ENCODE peak calls at places on chromosome 10, in seven cellular contexts. C is heart left ventricle, S is H54, A is A549, O is body of pancreas, N is upper lobe of left lung, G is uterus. F is an unnamed sample.

GRCh38 chr10:69465457-69466157 is 14.3 kb downstream of the TSPAN15 start:
- DNase-seq in O (no peak), N (no peak), G (no peak), C (no peak), S (no peak), A (no peak), F (no peak)

GRCh38 chr10:13913890-13914289 is 327.1 kb downstream of the PRPF18 start:
- DNase-seq in C (no peak), O (no peak), N (peak), A (no peak), G (no peak), S (no peak), F (no peak)

GRCh38 chr10:101749511-101750016 is 26.4 kb downstream of the FGF8 start:
- DNase-seq in N (no peak), A (no peak), O (no peak), G (no peak), C (no peak), S (no peak), F (no peak)

GRCh38 chr10:5043716-5044115 is 40.1 kb upstream of the AKR1C2 start:
- DNase-seq in A (no peak), S (no peak), N (peak), C (no peak), G (no peak), O (peak), F (no peak)

GRCh38 chr10:59362184-59362966 is at the start of gene FAM13C:
- DNase-seq in S (peak), C (peak), A (peak), N (peak), O (peak), G (peak), F (peak)

GRCh38 chr10:55500931-55501559 is 700.0 kb upstream of the PCDH15 start:
- DNase-seq in S (no peak), N (no peak), G (no peak), O (peak), A (peak), C (no peak), F (no peak)

GRCh38 chr10:127851661-127852205 is 41.0 kb downstream of the CLRN3 start:
- DNase-seq in N (no peak), A (no peak), G (no peak), O (no peak), S (no peak), C (no peak), F (no peak)

GRCh38 chr10:78805176-78805575 is 263.6 kb upstream of the ZMIZ1 start:
- DNase-seq in O (peak), A (peak), S (no peak), G (peak), C (peak), N (peak), F (peak)

GRCh38 chr10:8738987-8739386 is 684.5 kb downstream of the GATA3 start:
- DNase-seq in S (no peak), G (no peak), A (no peak), N (no peak), C (no peak), O (no peak), F (no peak)

GRCh38 chr10:119272736-119273135 is 65.4 kb downstream of the GRK5 start:
- DNase-seq in G (no peak), A (no peak), N (no peak), C (no peak), O (no peak), S (no peak), F (no peak)

GRCh38 chr10:75502389-75502788 is 71.0 kb downstream of the LRMDA start:
- DNase-seq in C (no peak), G (no peak), O (no peak), S (no peak), A (no peak), N (no peak), F (no peak)

GRCh38 chr10:75430000-75430763 is 1.2 kb upstream of the LRMDA start:
- DNase-seq in N (peak), O (peak), G (peak), A (peak), S (no peak), C (peak), F (peak)

GRCh38 chr10:11177926-11178453 is 160.3 kb downstream of the CELF2 start:
- DNase-seq in S (no peak), G (no peak), N (no peak), C (no peak), O (no peak), A (no peak), F (no peak)

GRCh38 chr10:11176746-11177145 is 159.1 kb downstream of the CELF2 start:
- DNase-seq in N (no peak), S (no peak), G (no peak), A (no peak), C (no peak), O (no peak), F (no peak)

GRCh38 chr10:11173062-11173461 is 155.4 kb downstream of the CELF2 start:
- DNase-seq in A (no peak), O (no peak), G (no peak), N (no peak), S (no peak), C (no peak), F (no peak)

GRCh38 chr10:11178606-11179221 is 161.0 kb downstream of the CELF2 start:
- DNase-seq in A (no peak), O (peak), S (no peak), C (peak), G (no peak), N (peak), F (peak)

GRCh38 chr10:11175823-11176243 is 158.2 kb downstream of the CELF2 start:
- DNase-seq in A (no peak), C (no peak), S (no peak), N (peak), G (no peak), O (no peak), F (no peak)
- TF ChIP-seq POLR2A in A (no peak), C (no peak), S (no peak), N (no peak), G (no peak), O (peak), F (no peak)

DNA sequence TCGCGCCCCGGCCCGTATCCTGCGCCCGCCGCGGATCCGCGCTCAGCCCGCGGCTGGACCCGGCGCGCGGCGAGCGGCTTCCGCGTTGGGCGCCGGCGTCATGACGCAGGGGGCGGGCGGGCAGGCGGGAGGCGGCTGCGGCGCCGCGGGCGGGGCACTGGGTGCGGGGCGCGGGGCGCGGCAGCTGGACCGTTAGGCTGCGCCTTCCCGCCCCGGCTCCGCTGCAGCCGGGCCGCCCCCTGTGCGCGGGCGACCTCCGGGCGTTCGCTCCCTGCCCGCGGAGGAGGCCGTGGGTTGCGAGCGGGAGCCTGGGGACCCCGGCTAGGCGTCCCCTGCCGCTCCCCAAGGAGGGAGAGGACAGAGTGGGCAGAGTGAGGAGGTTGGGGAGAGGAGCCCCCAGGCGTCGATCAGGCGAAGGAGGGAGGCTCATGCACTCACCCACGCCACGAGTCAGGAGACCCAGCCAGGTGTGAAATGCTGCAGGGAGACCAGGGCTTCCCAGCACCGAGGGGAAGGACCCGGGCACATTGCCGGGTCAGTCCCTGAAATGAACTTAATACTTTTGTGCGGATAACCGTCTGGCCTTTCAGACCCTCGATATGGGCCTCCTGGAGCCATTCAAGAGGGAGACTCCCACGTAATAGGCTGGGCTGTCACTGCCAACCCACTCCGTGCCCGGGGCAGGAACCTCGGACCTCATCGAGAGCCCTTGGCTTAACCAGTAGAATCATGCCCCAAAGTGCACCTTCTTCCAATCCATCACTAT is at the start of gene PIP4K2A:
- DNase-seq in G (peak), O (peak), C (peak), S (peak), N (peak), A (peak), F (peak)
- TF ChIP-seq POLR2A in G (peak), O (no peak), C (peak), S (peak), N (no peak), A (peak), F (no peak)

DNA sequence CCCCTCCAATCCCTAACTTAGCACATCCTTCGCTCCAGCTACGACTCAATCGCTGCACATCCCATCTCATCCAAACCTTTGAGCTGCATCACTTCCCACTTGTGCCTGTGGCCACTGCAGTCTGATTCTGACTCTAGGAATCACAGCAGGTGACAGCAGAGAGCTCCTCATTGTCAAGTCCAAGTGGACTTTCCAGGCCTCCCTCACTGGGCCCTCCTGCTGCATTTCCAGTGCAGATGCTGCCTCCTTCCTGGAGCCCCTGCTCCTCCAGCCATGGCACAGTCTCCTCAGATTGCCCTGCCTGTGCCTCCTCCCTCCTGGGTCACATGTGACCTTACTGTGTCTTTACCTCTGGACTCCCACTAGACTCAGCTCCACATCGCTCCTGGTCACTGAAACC is 157.3 kb downstream of the USP6NL start:
- DNase-seq in C (no peak), N (no peak), S (no peak), G (no peak), O (no peak), A (no peak), F (no peak)
- TF ChIP-seq POLR2A in C (no peak), N (no peak), S (no peak), G (no peak), O (no peak), A (no peak), F (no peak)

GRCh38 chr10:30441974-30442606 is 8.1 kb downstream of the MAP3K8 start:
- DNase-seq in O (no peak), S (no peak), N (no peak), G (no peak), C (no peak), A (no peak), F (no peak)

GRCh38 chr10:30439931-30440330 is 5.9 kb downstream of the MAP3K8 start:
- DNase-seq in S (no peak), O (no peak), C (no peak), G (no peak), A (no peak), N (no peak), F (no peak)

GRCh38 chr10:30445716-30446115 is 11.7 kb downstream of the MAP3K8 start:
- DNase-seq in N (no peak), G (no peak), A (no peak), O (no peak), C (no peak), S (no peak), F (no peak)

GRCh38 chr10:30447125-30447799 is 13.3 kb downstream of the MAP3K8 start:
- DNase-seq in C (no peak), O (no peak), S (no peak), A (no peak), G (no peak), N (no peak), F (no peak)

GRCh38 chr10:30443049-30443448 is 9.1 kb downstream of the MAP3K8 start:
- DNase-seq in N (no peak), C (no peak), G (no peak), S (no peak), A (no peak), O (no peak), F (no peak)
- TF ChIP-seq POLR2A in N (no peak), C (no peak), G (no peak), S (no peak), A (no peak), O (no peak), F (no peak)

GRCh38 chr10:32378371-32379301 is 31.7 kb upstream of the EPC1 start:
- DNase-seq in C (peak), A (peak), G (peak), N (peak), O (peak), S (peak), F (peak)
- TF ChIP-seq POLR2A in C (peak), A (no peak), G (peak), N (peak), O (peak), S (peak), F (no peak)

DNA sequence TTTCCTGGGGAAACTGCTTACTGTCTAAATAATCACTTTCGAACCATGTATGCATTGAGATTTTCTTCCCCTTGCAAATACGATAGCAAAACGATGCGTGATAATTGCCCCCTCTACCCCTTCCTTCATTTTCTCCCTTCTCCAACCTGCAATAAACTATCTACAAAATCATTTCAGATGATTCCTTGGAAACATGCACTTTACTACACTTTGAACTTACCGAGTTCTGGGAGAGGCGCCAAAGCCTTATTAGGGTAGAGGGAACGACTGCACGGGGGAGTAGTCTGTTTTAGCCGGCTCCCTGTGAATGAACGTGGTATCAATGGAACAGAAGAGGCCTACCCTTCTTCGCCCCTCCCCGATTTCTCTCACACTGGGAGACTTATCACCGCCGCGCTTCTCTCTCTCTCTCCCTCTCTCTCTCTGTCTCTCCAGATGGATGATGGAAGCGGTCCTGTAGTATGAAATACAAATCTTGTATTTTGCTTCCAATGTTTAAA is at the start of gene FGFBP3:
- DNase-seq in O (peak), C (no peak), A (peak), G (peak), S (no peak), N (no peak), F (peak)
- TF ChIP-seq POLR2A in O (no peak), C (no peak), A (no peak), G (no peak), S (no peak), N (no peak), F (no peak)

F was measured in ovary.